ENCODE peak calls at places on chromosomes 12 and 14, in five cellular contexts. S is HCT116, L is suprapubic skin, K is HL-60, F is endothelial cell of umbilical vein. C is an unnamed sample.

GRCh38 chr12:54561164-54561563 is 11.8 kb downstream of the PDE1B start:
- DNase-seq in S (no peak), L (no peak), K (peak), F (no peak), C (no peak)

GRCh38 chr12:12133259-12133658 is 62.5 kb downstream of the BCL2L14 start:
- DNase-seq in S (no peak), L (no peak), K (no peak), F (no peak), C (no peak)

GRCh38 chr14:52175982-52176502 is 91.5 kb upstream of the PTGDR start:
- DNase-seq in S (no peak), L (no peak), K (no peak), F (no peak), C (peak)

GRCh38 chr12:62210422-62210821 is 49.8 kb upstream of the USP15 start:
- DNase-seq in S (peak), L (no peak), K (peak), F (peak), C (peak)

GRCh38 chr12:57756406-57757341 is 1.8 kb downstream of the MARCHF9 start:
- DNase-seq in S (no peak), L (no peak), K (peak), F (no peak), C (peak)

GRCh38 chr12:104508752-104509446 is 52.2 kb downstream of the CHST11 start:
- DNase-seq in S (no peak), L (no peak), K (no peak), F (no peak), C (no peak)

GRCh38 chr12:104455594-104456416 is 943 bp upstream of the CHST11 start:
- DNase-seq in S (no peak), L (no peak), K (no peak), F (peak), C (no peak)

GRCh38 chr14:36316131-36316530 is 4.3 kb downstream of the MBIP start:
- DNase-seq in S (no peak), L (no peak), K (no peak), F (no peak), C (no peak)

GRCh38 chr14:68950111-68950510 is 29.0 kb downstream of the ACTN1 start:
- DNase-seq in S (no peak), L (no peak), K (no peak), F (no peak), C (no peak)

GRCh38 chr12:55624056-55624455 is 12.6 kb upstream of the OR10P1 start:
- DNase-seq in S (no peak), L (no peak), K (no peak), F (no peak), C (no peak)

GRCh38 chr14:73323889-73324535 is 86.7 kb downstream of the PAPLN start:
- DNase-seq in S (no peak), L (no peak), K (no peak), F (no peak), C (no peak)

GRCh38 chr12:44546037-44546436 is 330.1 kb downstream of the NELL2 start:
- DNase-seq in S (no peak), L (no peak), K (no peak), F (no peak), C (no peak)

GRCh38 chr14:54207075-54207474 is 189.7 kb upstream of the CDKN3 start:
- DNase-seq in S (no peak), L (no peak), K (no peak), F (no peak), C (no peak)

GRCh38 chr12:23014749-23015148 is 389.8 kb downstream of the ETNK1 start:
- DNase-seq in S (no peak), L (no peak), K (no peak), F (no peak), C (no peak)

GRCh38 chr12:121837680-121838079 is 21.0 kb downstream of the HPD start:
- DNase-seq in S (no peak), L (no peak), K (no peak), F (no peak), C (no peak)

GRCh38 chr12:93059288-93059687 is 130.2 kb upstream of the EEA1 start:
- DNase-seq in S (no peak), L (no peak), K (no peak), F (no peak), C (no peak)

GRCh38 chr12:93060071-93060665 is 131.1 kb upstream of the EEA1 start:
- DNase-seq in S (no peak), L (no peak), K (no peak), F (no peak), C (no peak)

GRCh38 chr12:93060666-93061413 is 131.7 kb upstream of the EEA1 start:
- DNase-seq in S (no peak), L (no peak), K (no peak), F (peak), C (no peak)

GRCh38 chr12:93062100-93062419 is 133.0 kb upstream of the EEA1 start:
- DNase-seq in S (no peak), L (no peak), K (no peak), F (no peak), C (no peak)

DNA sequence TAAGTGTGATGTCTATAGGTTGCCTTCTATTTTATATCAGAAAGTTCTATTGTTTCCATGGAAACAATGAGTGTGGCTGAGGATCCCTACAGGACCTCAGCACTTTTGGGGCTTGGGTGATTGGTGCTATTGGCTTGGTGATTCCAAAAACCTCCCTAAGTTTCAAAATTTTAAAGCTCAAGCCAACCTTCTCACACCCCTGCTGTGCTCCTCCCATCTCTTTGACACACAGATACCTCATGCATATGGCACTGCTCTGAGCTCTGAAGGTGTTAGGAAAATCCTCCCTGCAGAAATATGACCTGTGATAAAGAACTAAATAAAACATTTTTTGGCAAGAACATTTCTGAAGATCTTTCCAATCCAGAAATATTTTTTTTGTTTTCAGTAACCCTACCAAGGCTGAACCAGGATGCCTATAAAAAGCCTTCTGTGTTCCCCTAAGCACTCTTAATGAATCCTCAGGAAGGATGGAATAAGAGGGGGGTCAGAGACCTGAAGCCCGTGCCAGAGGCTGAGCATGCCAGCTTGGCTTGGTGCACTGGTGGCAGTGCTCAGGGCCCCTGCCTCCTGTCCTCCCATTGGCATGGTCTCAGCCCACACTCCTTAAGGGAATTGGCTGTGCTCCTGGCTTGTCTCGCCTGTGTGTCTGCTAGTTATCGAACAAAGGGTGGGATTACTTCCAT is 132.5 kb upstream of the EEA1 start:
- DNase-seq in S (no peak), L (no peak), K (no peak), F (peak), C (no peak)
- H3K27ac ChIP-seq in S (no peak), L (no peak), K (no peak), F (no peak), C (no peak)

GRCh38 chr12:92421042-92421441 is 275.4 kb upstream of the BTG1 start:
- DNase-seq in S (no peak), L (no peak), K (no peak), F (no peak), C (no peak)

GRCh38 chr12:92419201-92419600 is 273.6 kb upstream of the BTG1 start:
- DNase-seq in S (no peak), L (no peak), K (no peak), F (no peak), C (no peak)

GRCh38 chr12:92424338-92424737 is 278.5 kb upstream of the PLEKHG7 start:
- DNase-seq in S (no peak), L (no peak), K (no peak), F (peak), C (no peak)

GRCh38 chr12:92425152-92425551 is 277.6 kb upstream of the PLEKHG7 start:
- DNase-seq in S (no peak), L (no peak), K (no peak), F (no peak), C (no peak)

DNA sequence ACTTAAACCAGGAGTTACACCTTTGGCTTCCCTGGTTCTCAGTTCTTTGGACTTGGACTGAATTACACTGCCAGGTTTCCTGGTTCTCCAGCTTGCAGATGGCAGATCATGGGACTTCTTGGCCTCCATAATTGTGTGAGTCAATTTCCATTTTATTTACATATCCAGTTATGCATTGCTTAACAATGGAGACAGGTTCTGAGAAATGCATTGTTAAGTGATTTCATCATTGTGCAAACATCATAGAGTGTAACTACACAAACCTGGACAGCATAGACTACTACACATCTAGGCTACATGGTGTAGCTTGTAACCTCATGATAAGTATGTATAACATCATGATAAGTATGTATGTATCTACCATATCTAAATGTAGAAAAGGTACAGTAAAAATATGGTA is 276.1 kb upstream of the BTG1 start:
- DNase-seq in S (no peak), L (no peak), K (no peak), F (peak), C (no peak)
- H3K27ac ChIP-seq in S (no peak), L (no peak), K (no peak), F (no peak), C (no peak)

GRCh38 chr12:25684070-25684469 is 131.0 kb upstream of the LMNTD1 start:
- DNase-seq in S (no peak), L (no peak), K (no peak), F (no peak), C (no peak)

GRCh38 chr12:25689996-25690501 is 137.0 kb upstream of the LMNTD1 start:
- DNase-seq in S (no peak), L (no peak), K (no peak), F (peak), C (peak)

GRCh38 chr12:25681580-25681979 is 128.5 kb upstream of the LMNTD1 start:
- DNase-seq in S (no peak), L (no peak), K (no peak), F (no peak), C (no peak)

GRCh38 chr12:25682421-25682820 is 129.3 kb upstream of the LMNTD1 start:
- DNase-seq in S (no peak), L (no peak), K (no peak), F (no peak), C (no peak)

DNA sequence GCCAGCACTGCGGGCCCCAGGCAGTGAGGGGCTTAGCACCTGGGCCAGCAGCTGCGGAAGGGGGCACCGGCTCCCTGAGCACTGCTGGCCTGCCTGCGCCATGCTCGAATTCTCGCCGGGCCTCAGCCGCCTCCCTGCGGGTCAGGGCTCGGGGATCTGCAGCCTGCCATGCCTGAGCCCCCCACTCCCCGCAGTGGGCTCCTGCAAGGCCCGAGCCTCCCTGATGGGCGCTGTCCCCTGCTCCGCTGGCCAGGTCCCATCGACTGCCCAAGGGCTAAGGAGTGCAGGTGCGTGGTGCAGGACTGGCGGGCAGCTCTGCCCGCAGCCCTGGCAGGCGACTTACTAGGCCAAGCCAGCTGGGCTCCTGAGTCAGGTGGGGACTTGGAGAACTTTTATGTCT is 133.3 kb upstream of the LMNTD1 start:
- DNase-seq in S (no peak), L (no peak), K (no peak), F (no peak), C (no peak)
- H3K27ac ChIP-seq in S (no peak), L (no peak), K (no peak), F (no peak), C (no peak)

GRCh38 chr14:90440592-90440991 is 43.8 kb downstream of the CALM1 start:
- DNase-seq in S (no peak), L (no peak), K (no peak), F (no peak), C (no peak)

GRCh38 chr14:90444077-90444696 is 47.4 kb downstream of the CALM1 start:
- DNase-seq in S (no peak), L (peak), K (no peak), F (peak), C (peak)

GRCh38 chr14:90446405-90446804 is 49.6 kb downstream of the CALM1 start:
- DNase-seq in S (no peak), L (no peak), K (no peak), F (no peak), C (no peak)

GRCh38 chr14:90445011-90445410 is 48.2 kb downstream of the CALM1 start:
- DNase-seq in S (no peak), L (peak), K (no peak), F (no peak), C (no peak)

GRCh38 chr14:90443161-90444076 is 46.6 kb downstream of the CALM1 start:
- DNase-seq in S (no peak), L (no peak), K (no peak), F (no peak), C (no peak)
- H3K27ac ChIP-seq in S (no peak), L (peak), K (no peak), F (no peak), C (no peak)

DNA sequence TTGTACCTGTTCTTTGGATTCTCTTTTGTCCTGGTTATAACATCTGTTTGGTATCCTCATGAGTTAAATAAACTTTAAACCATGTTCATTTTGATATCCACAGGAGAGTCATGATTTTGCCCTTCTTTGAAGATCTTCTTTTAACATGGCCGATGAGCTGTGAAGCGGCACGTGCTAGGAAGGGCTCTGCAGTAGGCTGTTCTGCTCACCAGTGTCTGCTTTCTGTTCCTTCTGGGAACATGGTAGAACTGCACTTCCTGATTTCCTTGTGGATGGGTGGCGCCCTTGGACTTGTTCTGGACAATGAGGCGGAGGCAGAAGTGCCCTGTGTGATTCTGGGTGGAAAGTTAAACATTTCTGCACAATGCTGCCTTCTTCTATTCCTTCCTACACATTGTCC is 138.1 kb downstream of the TMEM132D start:
- DNase-seq in S (no peak), L (no peak), K (no peak), F (no peak), C (no peak)
- H3K27ac ChIP-seq in S (no peak), L (no peak), K (no peak), F (no peak), C (no peak)

GRCh38 chr12:89775336-89776005 is 66.8 kb upstream of the ATP2B1 start:
- DNase-seq in S (no peak), L (no peak), K (no peak), F (no peak), C (no peak)
- H3K27ac ChIP-seq in S (no peak), L (no peak), K (no peak), F (no peak), C (no peak)

GRCh38 chr14:67820428-67820881 is 876 bp downstream of the RAD51B start:
- DNase-seq in S (no peak), L (no peak), K (peak), F (peak), C (peak)
- H3K27ac ChIP-seq in S (peak), L (no peak), K (peak), F (no peak), C (peak)

C was measured in small intestine.